ENCODE peak calls at places on chromosome 4, in seven cellular contexts. One of them, this sample, is unnamed.

GRCh38 chr4:2393353-2394270 is 24.8 kb downstream of the ZFYVE28 start:
- DNase-seq in astrocyte of the spinal cord: no peak
- DNase-seq in mammary epithelial cell: no peak
- DNase-seq in astrocyte: peak
- DNase-seq in spleen: peak
- DNase-seq in heart right ventricle: no peak
- DNase-seq in psoas muscle: no peak
- DNase-seq in this sample: no peak

GRCh38 chr4:82704156-82704555 is 94.4 kb downstream of the SCD5 start:
- DNase-seq in astrocyte of the spinal cord: no peak
- DNase-seq in mammary epithelial cell: no peak
- DNase-seq in astrocyte: no peak
- DNase-seq in spleen: no peak
- DNase-seq in heart right ventricle: no peak
- DNase-seq in psoas muscle: no peak
- DNase-seq in this sample: no peak

GRCh38 chr4:150582881-150583286 is 933 bp downstream of the MAB21L2 start:
- DNase-seq in astrocyte of the spinal cord: peak
- DNase-seq in mammary epithelial cell: no peak
- DNase-seq in astrocyte: peak
- DNase-seq in spleen: peak
- DNase-seq in heart right ventricle: peak
- DNase-seq in psoas muscle: no peak
- DNase-seq in this sample: no peak

GRCh38 chr4:5827108-5828004 is 65.5 kb downstream of the CRMP1 start:
- DNase-seq in astrocyte of the spinal cord: peak
- DNase-seq in mammary epithelial cell: no peak
- DNase-seq in astrocyte: no peak
- DNase-seq in spleen: peak
- DNase-seq in heart right ventricle: no peak
- DNase-seq in psoas muscle: no peak
- DNase-seq in this sample: no peak

GRCh38 chr4:20192754-20193521 is 58.8 kb upstream of the SLIT2 start:
- DNase-seq in astrocyte of the spinal cord: peak
- DNase-seq in mammary epithelial cell: peak
- DNase-seq in astrocyte: peak
- DNase-seq in spleen: no peak
- DNase-seq in heart right ventricle: no peak
- DNase-seq in psoas muscle: no peak
- DNase-seq in this sample: no peak

GRCh38 chr4:152680988-152681731 is 1.4 kb upstream of the TMEM154 start:
- DNase-seq in astrocyte of the spinal cord: peak
- DNase-seq in mammary epithelial cell: peak
- DNase-seq in astrocyte: peak
- DNase-seq in spleen: no peak
- DNase-seq in heart right ventricle: no peak
- DNase-seq in psoas muscle: no peak
- DNase-seq in this sample: no peak

GRCh38 chr4:89753601-89754066 is 83.3 kb downstream of the SNCA start:
- DNase-seq in astrocyte of the spinal cord: peak
- DNase-seq in mammary epithelial cell: peak
- DNase-seq in astrocyte: peak
- DNase-seq in spleen: no peak
- DNase-seq in heart right ventricle: no peak
- DNase-seq in psoas muscle: no peak
- DNase-seq in this sample: no peak

GRCh38 chr4:172232966-172233365 is 419.8 kb downstream of the GALNTL6 start:
- DNase-seq in astrocyte of the spinal cord: no peak
- DNase-seq in mammary epithelial cell: no peak
- DNase-seq in astrocyte: no peak
- DNase-seq in spleen: no peak
- DNase-seq in heart right ventricle: no peak
- DNase-seq in psoas muscle: no peak
- DNase-seq in this sample: no peak

GRCh38 chr4:40283968-40284367 is 51.2 kb upstream of the CHRNA9 start:
- DNase-seq in astrocyte of the spinal cord: peak
- DNase-seq in mammary epithelial cell: peak
- DNase-seq in astrocyte: peak
- DNase-seq in spleen: peak
- DNase-seq in heart right ventricle: no peak
- DNase-seq in psoas muscle: no peak
- DNase-seq in this sample: no peak

GRCh38 chr4:185932491-185932890 is 120.5 kb upstream of the SORBS2 start:
- DNase-seq in astrocyte of the spinal cord: peak
- DNase-seq in mammary epithelial cell: no peak
- DNase-seq in astrocyte: peak
- DNase-seq in spleen: no peak
- DNase-seq in heart right ventricle: no peak
- DNase-seq in psoas muscle: no peak
- DNase-seq in this sample: no peak

GRCh38 chr4:30948653-30949052 is 228.5 kb downstream of the PCDH7 start:
- DNase-seq in astrocyte of the spinal cord: no peak
- DNase-seq in mammary epithelial cell: peak
- DNase-seq in astrocyte: peak
- DNase-seq in spleen: no peak
- DNase-seq in heart right ventricle: no peak
- DNase-seq in psoas muscle: no peak
- DNase-seq in this sample: no peak

GRCh38 chr4:40349561-40350198 is 14.5 kb downstream of the CHRNA9 start:
- DNase-seq in astrocyte of the spinal cord: peak
- DNase-seq in mammary epithelial cell: no peak
- DNase-seq in astrocyte: peak
- DNase-seq in spleen: no peak
- DNase-seq in heart right ventricle: no peak
- DNase-seq in psoas muscle: no peak
- DNase-seq in this sample: no peak

GRCh38 chr4:108763226-108763593 is 357 bp upstream of the ETNPPL start:
- DNase-seq in astrocyte of the spinal cord: no peak
- DNase-seq in mammary epithelial cell: no peak
- DNase-seq in astrocyte: no peak
- DNase-seq in spleen: no peak
- DNase-seq in heart right ventricle: no peak
- DNase-seq in psoas muscle: no peak
- DNase-seq in this sample: no peak

GRCh38 chr4:114021445-114021844 is 42.0 kb upstream of the ARSJ start:
- DNase-seq in astrocyte of the spinal cord: no peak
- DNase-seq in mammary epithelial cell: no peak
- DNase-seq in astrocyte: no peak
- DNase-seq in spleen: no peak
- DNase-seq in heart right ventricle: no peak
- DNase-seq in psoas muscle: no peak
- DNase-seq in this sample: no peak

GRCh38 chr4:145482209-145483021 is 762 bp downstream of the SMAD1 start:
- DNase-seq in astrocyte of the spinal cord: peak
- DNase-seq in mammary epithelial cell: peak
- DNase-seq in astrocyte: peak
- DNase-seq in spleen: peak
- DNase-seq in heart right ventricle: peak
- DNase-seq in psoas muscle: peak
- DNase-seq in this sample: peak

GRCh38 chr4:151801547-151802516 is 41.0 kb upstream of the GATB start:
- DNase-seq in astrocyte of the spinal cord: peak
- DNase-seq in mammary epithelial cell: no peak
- DNase-seq in astrocyte: no peak
- DNase-seq in spleen: no peak
- DNase-seq in heart right ventricle: no peak
- DNase-seq in psoas muscle: peak
- DNase-seq in this sample: peak

GRCh38 chr4:144968606-144969005 is 129.4 kb downstream of the ANAPC10 start:
- DNase-seq in astrocyte of the spinal cord: no peak
- DNase-seq in mammary epithelial cell: peak
- DNase-seq in astrocyte: no peak
- DNase-seq in spleen: no peak
- DNase-seq in heart right ventricle: no peak
- DNase-seq in psoas muscle: no peak
- DNase-seq in this sample: no peak

GRCh38 chr4:41932988-41933387 is 2.2 kb upstream of the TMEM33 start:
- DNase-seq in astrocyte of the spinal cord: no peak
- DNase-seq in mammary epithelial cell: no peak
- DNase-seq in astrocyte: no peak
- DNase-seq in spleen: no peak
- DNase-seq in heart right ventricle: no peak
- DNase-seq in psoas muscle: no peak
- DNase-seq in this sample: no peak

GRCh38 chr4:42646999-42647541 is 9.8 kb downstream of the ATP8A1 start:
- DNase-seq in astrocyte of the spinal cord: no peak
- DNase-seq in mammary epithelial cell: no peak
- DNase-seq in astrocyte: no peak
- DNase-seq in spleen: no peak
- DNase-seq in heart right ventricle: no peak
- DNase-seq in psoas muscle: no peak
- DNase-seq in this sample: no peak

GRCh38 chr4:137705171-137705783 is 173.0 kb upstream of the PCDH18 start:
- DNase-seq in astrocyte of the spinal cord: peak
- DNase-seq in mammary epithelial cell: no peak
- DNase-seq in astrocyte: peak
- DNase-seq in spleen: no peak
- DNase-seq in heart right ventricle: no peak
- DNase-seq in psoas muscle: no peak
- DNase-seq in this sample: no peak

GRCh38 chr4:28518781-28519180 is 1658.1 kb downstream of the STIM2 start:
- DNase-seq in astrocyte of the spinal cord: no peak
- DNase-seq in mammary epithelial cell: peak
- DNase-seq in astrocyte: peak
- DNase-seq in spleen: no peak
- DNase-seq in heart right ventricle: no peak
- DNase-seq in psoas muscle: no peak
- DNase-seq in this sample: no peak

GRCh38 chr4:6071191-6071958 is 53.1 kb upstream of the C4orf50 start:
- DNase-seq in astrocyte of the spinal cord: no peak
- DNase-seq in mammary epithelial cell: no peak
- DNase-seq in astrocyte: no peak
- DNase-seq in spleen: peak
- DNase-seq in heart right ventricle: no peak
- DNase-seq in psoas muscle: no peak
- DNase-seq in this sample: no peak

GRCh38 chr4:107780665-107781064 is 44.1 kb upstream of the SGMS2 start:
- DNase-seq in astrocyte of the spinal cord: peak
- DNase-seq in mammary epithelial cell: peak
- DNase-seq in astrocyte: peak
- DNase-seq in spleen: no peak
- DNase-seq in heart right ventricle: no peak
- DNase-seq in psoas muscle: no peak
- DNase-seq in this sample: no peak

GRCh38 chr4:105758958-105759357 is 50.4 kb downstream of the GSTCD start:
- DNase-seq in astrocyte of the spinal cord: no peak
- DNase-seq in mammary epithelial cell: no peak
- DNase-seq in astrocyte: no peak
- DNase-seq in spleen: no peak
- DNase-seq in heart right ventricle: no peak
- DNase-seq in psoas muscle: no peak
- DNase-seq in this sample: no peak

GRCh38 chr4:683982-684571 is 4.9 kb downstream of the SLC49A3 start:
- DNase-seq in astrocyte of the spinal cord: peak
- DNase-seq in mammary epithelial cell: no peak
- DNase-seq in astrocyte: peak
- DNase-seq in spleen: peak
- DNase-seq in heart right ventricle: peak
- DNase-seq in psoas muscle: peak
- DNase-seq in this sample: peak

GRCh38 chr4:37639551-37640293 is 46.5 kb downstream of the RELL1 start:
- DNase-seq in astrocyte of the spinal cord: no peak
- DNase-seq in mammary epithelial cell: no peak
- DNase-seq in astrocyte: no peak
- DNase-seq in spleen: no peak
- DNase-seq in heart right ventricle: no peak
- DNase-seq in psoas muscle: no peak
- DNase-seq in this sample: no peak

GRCh38 chr4:180828455-180829018 is 1414.7 kb upstream of the TENM3 start:
- DNase-seq in astrocyte of the spinal cord: peak
- DNase-seq in mammary epithelial cell: peak
- DNase-seq in astrocyte: peak
- DNase-seq in spleen: no peak
- DNase-seq in heart right ventricle: no peak
- DNase-seq in psoas muscle: no peak
- DNase-seq in this sample: peak
- TF ChIP-seq CTCF in astrocyte of the spinal cord: peak
- TF ChIP-seq CTCF in mammary epithelial cell: peak
- TF ChIP-seq CTCF in astrocyte: peak
- TF ChIP-seq CTCF in spleen: no peak
- TF ChIP-seq CTCF in heart right ventricle: peak
- TF ChIP-seq CTCF in psoas muscle: peak
- TF ChIP-seq CTCF in this sample: peak

DNA sequence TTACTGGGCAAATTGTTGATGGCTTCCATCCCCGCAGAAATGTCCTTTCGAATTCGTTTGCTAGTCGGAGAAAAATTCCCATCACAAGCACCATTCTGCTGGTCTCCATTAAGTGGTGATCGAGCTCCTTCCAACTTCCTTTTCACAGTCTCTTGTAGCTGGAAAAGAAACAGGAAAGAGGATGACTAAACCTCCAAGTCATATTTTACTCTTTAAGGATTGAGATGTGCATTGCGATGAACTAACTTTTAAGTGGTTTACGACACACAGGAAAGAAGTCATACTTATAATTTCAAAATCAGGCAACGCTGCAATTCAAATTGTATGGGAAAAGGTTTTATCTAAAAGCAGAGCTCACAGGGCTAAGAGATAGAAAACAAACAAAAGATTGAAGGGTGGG is 225.2 kb downstream of the MGST2 start:
- DNase-seq in astrocyte of the spinal cord: peak
- DNase-seq in mammary epithelial cell: peak
- DNase-seq in astrocyte: peak
- DNase-seq in spleen: no peak
- DNase-seq in heart right ventricle: no peak
- DNase-seq in psoas muscle: no peak
- DNase-seq in this sample: no peak
- TF ChIP-seq CTCF in astrocyte of the spinal cord: no peak
- TF ChIP-seq CTCF in mammary epithelial cell: no peak
- TF ChIP-seq CTCF in astrocyte: no peak
- TF ChIP-seq CTCF in spleen: no peak
- TF ChIP-seq CTCF in heart right ventricle: no peak
- TF ChIP-seq CTCF in psoas muscle: no peak
- TF ChIP-seq CTCF in this sample: no peak

DNA sequence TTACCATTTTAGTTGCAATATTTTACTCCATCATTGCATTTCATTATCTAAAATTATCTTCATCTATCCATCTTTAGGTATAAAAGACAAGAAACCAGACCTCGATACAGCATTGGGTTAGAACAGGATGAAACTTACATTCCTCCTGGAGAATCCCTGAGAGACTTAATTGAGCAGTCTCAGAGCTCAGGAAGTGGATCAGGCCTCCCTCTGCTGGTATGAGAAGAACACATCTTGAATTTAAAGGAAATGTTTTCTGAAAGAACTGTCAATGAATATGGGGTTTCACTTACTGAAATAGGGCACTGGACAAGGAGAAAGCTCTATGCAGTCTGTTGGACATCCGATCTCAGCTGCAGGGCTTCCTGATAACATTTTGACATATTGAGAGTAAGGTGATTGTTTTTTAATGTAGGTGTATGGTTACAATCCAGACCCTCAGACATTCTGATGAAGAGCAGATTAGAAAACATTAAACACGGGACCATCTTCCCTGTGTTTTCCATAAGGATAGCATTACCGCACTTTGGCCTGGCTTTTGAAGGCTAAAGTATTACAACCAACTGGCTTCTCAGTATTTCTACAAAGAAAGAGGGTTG is 367.2 kb downstream of the BMPR1B start:
- DNase-seq in astrocyte of the spinal cord: peak
- DNase-seq in mammary epithelial cell: peak
- DNase-seq in astrocyte: peak
- DNase-seq in spleen: no peak
- DNase-seq in heart right ventricle: no peak
- DNase-seq in psoas muscle: no peak
- DNase-seq in this sample: no peak
- TF ChIP-seq CTCF in astrocyte of the spinal cord: peak
- TF ChIP-seq CTCF in mammary epithelial cell: peak
- TF ChIP-seq CTCF in astrocyte: peak
- TF ChIP-seq CTCF in spleen: no peak
- TF ChIP-seq CTCF in heart right ventricle: peak
- TF ChIP-seq CTCF in psoas muscle: peak
- TF ChIP-seq CTCF in this sample: peak

GRCh38 chr4:177367336-177367735 is 57.7 kb downstream of the NEIL3 start:
- DNase-seq in astrocyte of the spinal cord: no peak
- DNase-seq in mammary epithelial cell: peak
- DNase-seq in astrocyte: peak
- DNase-seq in spleen: no peak
- DNase-seq in heart right ventricle: no peak
- DNase-seq in psoas muscle: no peak
- DNase-seq in this sample: no peak
- TF ChIP-seq CTCF in astrocyte of the spinal cord: peak
- TF ChIP-seq CTCF in mammary epithelial cell: peak
- TF ChIP-seq CTCF in astrocyte: peak
- TF ChIP-seq CTCF in spleen: no peak
- TF ChIP-seq CTCF in heart right ventricle: no peak
- TF ChIP-seq CTCF in psoas muscle: no peak
- TF ChIP-seq CTCF in this sample: no peak

This sample was measured in tibial nerve.